ENCODE peak calls at places on chromosomes 1 and 21, in four cellular contexts. E, I, U and N are unnamed samples.

GRCh38 chr1:245654460-245655050 is 499.8 kb downstream of the KIF26B start:
- DNase-seq in U (no peak), I (no peak), E (no peak), N (no peak)

GRCh38 chr1:237685553-237685952 is 205.2 kb downstream of the ZP4 start:
- DNase-seq in I (no peak), E (no peak), U (no peak), N (no peak)

GRCh38 chr1:196464545-196464944 is 143.7 kb downstream of the KCNT2 start:
- DNase-seq in U (no peak), I (peak), E (no peak), N (no peak)

GRCh38 chr1:177209357-177209756 is 38.6 kb downstream of the BRINP2 start:
- DNase-seq in I (peak), E (peak), U (peak), N (peak)

GRCh38 chr1:32623775-32624174 is 26.6 kb downstream of the ZBTB8OS start:
- DNase-seq in I (no peak), E (no peak), U (no peak), N (no peak)

GRCh38 chr1:25117233-25117823 is 115.0 kb downstream of the SYF2 start:
- DNase-seq in I (peak), E (no peak), U (no peak), N (peak)

GRCh38 chr1:112446411-112446810 is 50.4 kb downstream of the CTTNBP2NL start:
- DNase-seq in U (no peak), E (no peak), I (no peak), N (no peak)

GRCh38 chr1:185894806-185895205 is 160.6 kb downstream of the HMCN1 start:
- DNase-seq in I (peak), E (no peak), U (no peak), N (no peak)

GRCh38 chr21:25402134-25402957 is 204.9 kb downstream of the MRPL39 start:
- DNase-seq in E (no peak), I (no peak), U (no peak), N (no peak)

GRCh38 chr1:215923129-215923824 is 356.2 kb downstream of the KCTD3 start:
- DNase-seq in I (no peak), E (no peak), U (no peak), N (peak)

GRCh38 chr21:15301736-15302135 is 236.9 kb upstream of the NRIP1 start:
- DNase-seq in I (no peak), U (no peak), E (no peak), N (peak)

GRCh38 chr21:46219591-46220239 is 8.9 kb downstream of the LSS start:
- DNase-seq in E (peak), U (peak), I (no peak), N (peak)

GRCh38 chr1:154429118-154429517 is 24.0 kb downstream of the IL6R start:
- DNase-seq in E (no peak), I (no peak), U (peak), N (no peak)

GRCh38 chr1:20059847-20060246 is 10.1 kb upstream of the PLA2G5 start:
- DNase-seq in E (no peak), I (no peak), U (no peak), N (no peak)

GRCh38 chr1:193799948-193800690 is 613.7 kb upstream of the B3GALT2 start:
- DNase-seq in U (peak), I (peak), E (no peak), N (peak)

GRCh38 chr1:109948285-109948630 is 36.3 kb upstream of the AHCYL1 start:
- DNase-seq in E (no peak), I (no peak), U (no peak), N (peak)